ENCODE peak calls at places on chromosome 3, in ten cellular contexts. One of them, this sample, is unnamed.

GRCh38 chr3:36679384-36680200 is 84.8 kb downstream of the DCLK3 start:
- DNase-seq in CD4-positive, CD25-positive, alpha-beta regulatory T cell: no peak
- DNase-seq in GM12864: no peak
- DNase-seq in A549: peak
- DNase-seq in AG10803: peak
- DNase-seq in fibroblast of lung: peak
- DNase-seq in GM23338: no peak
- DNase-seq in brain microvascular endothelial cell: peak
- DNase-seq in cardiac muscle cell: no peak
- DNase-seq in spleen: no peak
- DNase-seq in this sample: no peak

GRCh38 chr3:27387625-27388024 is 18.4 kb upstream of the NEK10 start:
- DNase-seq in AG10803: peak
- DNase-seq in brain microvascular endothelial cell: no peak
- DNase-seq in CD4-positive, CD25-positive, alpha-beta regulatory T cell: no peak
- DNase-seq in GM23338: peak
- DNase-seq in cardiac muscle cell: no peak
- DNase-seq in fibroblast of lung: peak
- DNase-seq in A549: no peak
- DNase-seq in GM12864: no peak
- DNase-seq in spleen: no peak
- DNase-seq in this sample: no peak

GRCh38 chr3:151581046-151581445 is 120.2 kb upstream of the IGSF10 start:
- DNase-seq in cardiac muscle cell: no peak
- DNase-seq in spleen: no peak
- DNase-seq in fibroblast of lung: peak
- DNase-seq in brain microvascular endothelial cell: peak
- DNase-seq in GM12864: no peak
- DNase-seq in CD4-positive, CD25-positive, alpha-beta regulatory T cell: no peak
- DNase-seq in GM23338: no peak
- DNase-seq in A549: no peak
- DNase-seq in AG10803: peak
- DNase-seq in this sample: no peak

GRCh38 chr3:194773666-194774455 is 88.2 kb downstream of the FAM43A start:
- DNase-seq in fibroblast of lung: no peak
- DNase-seq in AG10803: peak
- DNase-seq in brain microvascular endothelial cell: no peak
- DNase-seq in spleen: no peak
- DNase-seq in GM23338: no peak
- DNase-seq in cardiac muscle cell: no peak
- DNase-seq in CD4-positive, CD25-positive, alpha-beta regulatory T cell: no peak
- DNase-seq in A549: no peak
- DNase-seq in GM12864: no peak
- DNase-seq in this sample: no peak

GRCh38 chr3:73516656-73517055 is 108.1 kb downstream of the PDZRN3 start:
- DNase-seq in spleen: no peak
- DNase-seq in A549: no peak
- DNase-seq in AG10803: no peak
- DNase-seq in GM23338: no peak
- DNase-seq in CD4-positive, CD25-positive, alpha-beta regulatory T cell: no peak
- DNase-seq in cardiac muscle cell: no peak
- DNase-seq in fibroblast of lung: no peak
- DNase-seq in brain microvascular endothelial cell: no peak
- DNase-seq in GM12864: no peak
- DNase-seq in this sample: no peak

GRCh38 chr3:165056510-165056909 is 21.8 kb downstream of the SI start:
- DNase-seq in A549: no peak
- DNase-seq in AG10803: no peak
- DNase-seq in GM12864: no peak
- DNase-seq in CD4-positive, CD25-positive, alpha-beta regulatory T cell: no peak
- DNase-seq in GM23338: peak
- DNase-seq in brain microvascular endothelial cell: no peak
- DNase-seq in cardiac muscle cell: no peak
- DNase-seq in fibroblast of lung: no peak
- DNase-seq in spleen: no peak
- DNase-seq in this sample: no peak

GRCh38 chr3:10627884-10628572 is 122.6 kb upstream of the ATP2B2 start:
- DNase-seq in GM12864: no peak
- DNase-seq in A549: peak
- DNase-seq in cardiac muscle cell: no peak
- DNase-seq in CD4-positive, CD25-positive, alpha-beta regulatory T cell: no peak
- DNase-seq in fibroblast of lung: no peak
- DNase-seq in brain microvascular endothelial cell: no peak
- DNase-seq in AG10803: no peak
- DNase-seq in GM23338: peak
- DNase-seq in spleen: no peak
- DNase-seq in this sample: peak

GRCh38 chr3:149638401-149639092 is 19.3 kb downstream of the WWTR1 start:
- DNase-seq in cardiac muscle cell: no peak
- DNase-seq in AG10803: peak
- DNase-seq in brain microvascular endothelial cell: no peak
- DNase-seq in GM12864: no peak
- DNase-seq in fibroblast of lung: peak
- DNase-seq in A549: no peak
- DNase-seq in CD4-positive, CD25-positive, alpha-beta regulatory T cell: no peak
- DNase-seq in GM23338: no peak
- DNase-seq in spleen: no peak
- DNase-seq in this sample: peak

GRCh38 chr3:126267169-126267975 is 87.0 kb upstream of the ALDH1L1 start:
- DNase-seq in cardiac muscle cell: peak
- DNase-seq in brain microvascular endothelial cell: peak
- DNase-seq in CD4-positive, CD25-positive, alpha-beta regulatory T cell: no peak
- DNase-seq in GM23338: peak
- DNase-seq in spleen: no peak
- DNase-seq in AG10803: peak
- DNase-seq in A549: peak
- DNase-seq in GM12864: no peak
- DNase-seq in fibroblast of lung: peak
- DNase-seq in this sample: peak

GRCh38 chr3:126269360-126269759 is 87.8 kb downstream of the KLF15 start:
- DNase-seq in brain microvascular endothelial cell: no peak
- DNase-seq in GM23338: no peak
- DNase-seq in spleen: no peak
- DNase-seq in CD4-positive, CD25-positive, alpha-beta regulatory T cell: no peak
- DNase-seq in cardiac muscle cell: no peak
- DNase-seq in GM12864: no peak
- DNase-seq in A549: peak
- DNase-seq in fibroblast of lung: no peak
- DNase-seq in AG10803: no peak
- DNase-seq in this sample: no peak

GRCh38 chr3:126270145-126270811 is 86.9 kb downstream of the KLF15 start:
- DNase-seq in cardiac muscle cell: no peak
- DNase-seq in AG10803: no peak
- DNase-seq in GM23338: no peak
- DNase-seq in brain microvascular endothelial cell: no peak
- DNase-seq in GM12864: no peak
- DNase-seq in spleen: no peak
- DNase-seq in fibroblast of lung: peak
- DNase-seq in CD4-positive, CD25-positive, alpha-beta regulatory T cell: no peak
- DNase-seq in A549: no peak
- DNase-seq in this sample: no peak

GRCh38 chr3:126267976-126268615 is 87.7 kb upstream of the ALDH1L1 start:
- DNase-seq in spleen: peak
- DNase-seq in CD4-positive, CD25-positive, alpha-beta regulatory T cell: no peak
- DNase-seq in GM23338: no peak
- DNase-seq in AG10803: no peak
- DNase-seq in brain microvascular endothelial cell: no peak
- DNase-seq in cardiac muscle cell: no peak
- DNase-seq in A549: no peak
- DNase-seq in fibroblast of lung: no peak
- DNase-seq in GM12864: no peak
- DNase-seq in this sample: no peak

GRCh38 chr3:126268866-126269265 is 88.3 kb downstream of the KLF15 start:
- DNase-seq in A549: no peak
- DNase-seq in GM12864: no peak
- DNase-seq in cardiac muscle cell: no peak
- DNase-seq in fibroblast of lung: no peak
- DNase-seq in spleen: no peak
- DNase-seq in AG10803: no peak
- DNase-seq in brain microvascular endothelial cell: no peak
- DNase-seq in CD4-positive, CD25-positive, alpha-beta regulatory T cell: no peak
- DNase-seq in GM23338: no peak
- DNase-seq in this sample: no peak
- H3K4me3 ChIP-seq in A549: no peak
- H3K4me3 ChIP-seq in GM12864: no peak
- H3K4me3 ChIP-seq in cardiac muscle cell: no peak
- H3K4me3 ChIP-seq in fibroblast of lung: no peak
- H3K4me3 ChIP-seq in spleen: no peak
- H3K4me3 ChIP-seq in AG10803: no peak
- H3K4me3 ChIP-seq in brain microvascular endothelial cell: no peak
- H3K4me3 ChIP-seq in CD4-positive, CD25-positive, alpha-beta regulatory T cell: no peak
- H3K4me3 ChIP-seq in GM23338: no peak
- H3K4me3 ChIP-seq in this sample: no peak

GRCh38 chr3:55675478-55675877 is 188.4 kb upstream of the WNT5A start:
- DNase-seq in spleen: no peak
- DNase-seq in AG10803: no peak
- DNase-seq in A549: no peak
- DNase-seq in brain microvascular endothelial cell: no peak
- DNase-seq in CD4-positive, CD25-positive, alpha-beta regulatory T cell: no peak
- DNase-seq in fibroblast of lung: no peak
- DNase-seq in cardiac muscle cell: no peak
- DNase-seq in GM23338: no peak
- DNase-seq in GM12864: peak
- DNase-seq in this sample: no peak

GRCh38 chr3:55669133-55669532 is 182.0 kb upstream of the WNT5A start:
- DNase-seq in AG10803: no peak
- DNase-seq in GM23338: no peak
- DNase-seq in brain microvascular endothelial cell: no peak
- DNase-seq in cardiac muscle cell: no peak
- DNase-seq in fibroblast of lung: no peak
- DNase-seq in A549: no peak
- DNase-seq in GM12864: no peak
- DNase-seq in CD4-positive, CD25-positive, alpha-beta regulatory T cell: no peak
- DNase-seq in spleen: no peak
- DNase-seq in this sample: no peak

GRCh38 chr3:55676643-55677042 is 189.5 kb upstream of the WNT5A start:
- DNase-seq in fibroblast of lung: peak
- DNase-seq in brain microvascular endothelial cell: no peak
- DNase-seq in cardiac muscle cell: no peak
- DNase-seq in A549: no peak
- DNase-seq in GM12864: no peak
- DNase-seq in CD4-positive, CD25-positive, alpha-beta regulatory T cell: no peak
- DNase-seq in spleen: no peak
- DNase-seq in GM23338: no peak
- DNase-seq in AG10803: no peak
- DNase-seq in this sample: no peak

GRCh38 chr3:55678521-55679216 is 191.6 kb upstream of the WNT5A start:
- DNase-seq in GM23338: no peak
- DNase-seq in CD4-positive, CD25-positive, alpha-beta regulatory T cell: no peak
- DNase-seq in A549: no peak
- DNase-seq in cardiac muscle cell: no peak
- DNase-seq in brain microvascular endothelial cell: no peak
- DNase-seq in AG10803: no peak
- DNase-seq in fibroblast of lung: no peak
- DNase-seq in GM12864: no peak
- DNase-seq in spleen: no peak
- DNase-seq in this sample: no peak

GRCh38 chr3:55673764-55674163 is 186.7 kb upstream of the WNT5A start:
- DNase-seq in CD4-positive, CD25-positive, alpha-beta regulatory T cell: no peak
- DNase-seq in fibroblast of lung: no peak
- DNase-seq in GM23338: no peak
- DNase-seq in spleen: no peak
- DNase-seq in cardiac muscle cell: no peak
- DNase-seq in A549: no peak
- DNase-seq in AG10803: no peak
- DNase-seq in GM12864: no peak
- DNase-seq in brain microvascular endothelial cell: no peak
- DNase-seq in this sample: peak
- H3K4me3 ChIP-seq in CD4-positive, CD25-positive, alpha-beta regulatory T cell: no peak
- H3K4me3 ChIP-seq in fibroblast of lung: no peak
- H3K4me3 ChIP-seq in GM23338: no peak
- H3K4me3 ChIP-seq in spleen: no peak
- H3K4me3 ChIP-seq in cardiac muscle cell: no peak
- H3K4me3 ChIP-seq in A549: no peak
- H3K4me3 ChIP-seq in AG10803: no peak
- H3K4me3 ChIP-seq in GM12864: no peak
- H3K4me3 ChIP-seq in brain microvascular endothelial cell: no peak
- H3K4me3 ChIP-seq in this sample: no peak

DNA sequence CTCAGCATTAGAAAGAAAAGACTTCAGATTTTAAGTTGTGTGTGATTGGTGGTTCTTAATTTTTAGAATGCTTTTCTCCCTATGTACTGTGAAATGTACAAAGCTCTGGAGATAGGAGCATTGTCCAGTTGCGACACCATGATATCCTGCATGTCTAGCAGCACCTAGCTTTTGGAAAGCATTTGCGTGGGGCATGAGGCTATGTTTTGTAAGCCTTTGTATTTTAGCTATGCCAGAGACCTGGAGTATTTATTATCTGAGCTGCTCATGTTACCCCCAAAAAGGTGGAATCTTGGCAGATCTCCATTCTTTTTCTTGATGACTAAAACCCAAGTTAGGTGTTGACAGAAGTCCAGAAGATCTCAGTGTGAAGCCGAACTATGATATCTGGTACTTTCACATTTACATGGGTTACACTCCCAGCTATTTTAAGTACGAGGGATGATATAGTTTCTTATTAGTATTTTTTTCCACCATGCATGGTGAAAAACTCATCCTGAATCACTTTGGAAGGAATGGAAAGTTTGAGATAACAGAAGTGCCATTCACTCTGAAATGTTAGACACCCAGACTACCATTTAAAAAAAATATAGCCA is 126.7 kb upstream of the SAMMSON start:
- DNase-seq in GM23338: no peak
- DNase-seq in AG10803: no peak
- DNase-seq in GM12864: no peak
- DNase-seq in fibroblast of lung: peak
- DNase-seq in brain microvascular endothelial cell: no peak
- DNase-seq in spleen: no peak
- DNase-seq in cardiac muscle cell: peak
- DNase-seq in CD4-positive, CD25-positive, alpha-beta regulatory T cell: no peak
- DNase-seq in A549: no peak
- DNase-seq in this sample: no peak
- H3K4me3 ChIP-seq in GM23338: no peak
- H3K4me3 ChIP-seq in AG10803: no peak
- H3K4me3 ChIP-seq in GM12864: no peak
- H3K4me3 ChIP-seq in fibroblast of lung: no peak
- H3K4me3 ChIP-seq in brain microvascular endothelial cell: no peak
- H3K4me3 ChIP-seq in spleen: no peak
- H3K4me3 ChIP-seq in cardiac muscle cell: no peak
- H3K4me3 ChIP-seq in CD4-positive, CD25-positive, alpha-beta regulatory T cell: no peak
- H3K4me3 ChIP-seq in A549: no peak
- H3K4me3 ChIP-seq in this sample: no peak

GRCh38 chr3:170428095-170428494 is 9.4 kb downstream of the CLDN11 start:
- DNase-seq in CD4-positive, CD25-positive, alpha-beta regulatory T cell: no peak
- DNase-seq in GM23338: no peak
- DNase-seq in A549: no peak
- DNase-seq in AG10803: no peak
- DNase-seq in cardiac muscle cell: no peak
- DNase-seq in GM12864: no peak
- DNase-seq in brain microvascular endothelial cell: no peak
- DNase-seq in spleen: no peak
- DNase-seq in fibroblast of lung: no peak
- DNase-seq in this sample: no peak

GRCh38 chr3:170432416-170432815 is 13.7 kb downstream of the CLDN11 start:
- DNase-seq in cardiac muscle cell: no peak
- DNase-seq in spleen: peak
- DNase-seq in A549: no peak
- DNase-seq in fibroblast of lung: no peak
- DNase-seq in GM12864: no peak
- DNase-seq in GM23338: no peak
- DNase-seq in brain microvascular endothelial cell: no peak
- DNase-seq in AG10803: no peak
- DNase-seq in CD4-positive, CD25-positive, alpha-beta regulatory T cell: no peak
- DNase-seq in this sample: no peak

GRCh38 chr3:170426240-170426797 is 7.7 kb downstream of the CLDN11 start:
- DNase-seq in A549: no peak
- DNase-seq in CD4-positive, CD25-positive, alpha-beta regulatory T cell: no peak
- DNase-seq in GM12864: no peak
- DNase-seq in cardiac muscle cell: no peak
- DNase-seq in fibroblast of lung: peak
- DNase-seq in brain microvascular endothelial cell: no peak
- DNase-seq in GM23338: no peak
- DNase-seq in spleen: no peak
- DNase-seq in AG10803: no peak
- DNase-seq in this sample: no peak

GRCh38 chr3:170429050-170429449 is 10.4 kb downstream of the CLDN11 start:
- DNase-seq in AG10803: peak
- DNase-seq in GM23338: no peak
- DNase-seq in fibroblast of lung: peak
- DNase-seq in GM12864: peak
- DNase-seq in A549: no peak
- DNase-seq in spleen: no peak
- DNase-seq in cardiac muscle cell: no peak
- DNase-seq in brain microvascular endothelial cell: peak
- DNase-seq in CD4-positive, CD25-positive, alpha-beta regulatory T cell: no peak
- DNase-seq in this sample: no peak

DNA sequence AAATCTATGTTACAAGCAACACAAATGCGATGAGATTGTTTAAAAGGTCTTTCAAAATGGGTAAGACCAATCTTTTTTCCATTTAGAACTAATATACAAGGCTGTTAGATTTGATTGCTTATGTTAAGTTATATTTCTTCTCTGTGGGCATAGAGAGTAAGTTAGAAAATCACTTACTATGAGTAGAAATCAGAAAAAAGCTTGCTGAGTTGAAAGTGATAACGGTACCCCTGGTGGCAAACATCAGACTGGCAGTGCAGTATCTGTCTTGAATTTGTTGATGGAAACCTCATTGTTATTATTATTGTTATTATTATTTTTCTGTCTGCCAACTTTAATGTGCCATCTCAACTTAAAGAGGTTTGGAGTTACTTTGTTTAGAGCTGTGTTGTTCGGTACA is 12.4 kb downstream of the CLDN11 start:
- DNase-seq in cardiac muscle cell: no peak
- DNase-seq in AG10803: no peak
- DNase-seq in CD4-positive, CD25-positive, alpha-beta regulatory T cell: no peak
- DNase-seq in fibroblast of lung: no peak
- DNase-seq in brain microvascular endothelial cell: no peak
- DNase-seq in A549: no peak
- DNase-seq in GM12864: no peak
- DNase-seq in spleen: no peak
- DNase-seq in GM23338: no peak
- DNase-seq in this sample: no peak
- H3K4me3 ChIP-seq in cardiac muscle cell: no peak
- H3K4me3 ChIP-seq in AG10803: no peak
- H3K4me3 ChIP-seq in CD4-positive, CD25-positive, alpha-beta regulatory T cell: no peak
- H3K4me3 ChIP-seq in fibroblast of lung: no peak
- H3K4me3 ChIP-seq in brain microvascular endothelial cell: no peak
- H3K4me3 ChIP-seq in A549: no peak
- H3K4me3 ChIP-seq in GM12864: no peak
- H3K4me3 ChIP-seq in spleen: no peak
- H3K4me3 ChIP-seq in GM23338: no peak
- H3K4me3 ChIP-seq in this sample: no peak